ENCODE peak calls at places on chromosomes 7 and 10, in four cellular contexts. One of them, this sample, is unnamed.

GRCh38 chr10:69750011-69750373 is 51.7 kb upstream of the COL13A1 start:
- DNase-seq in HepG2: no peak
- DNase-seq in IMR-90: no peak
- DNase-seq in BJ: no peak
- DNase-seq in this sample: no peak

GRCh38 chr7:70215491-70215890 is 617.2 kb downstream of the AUTS2 start:
- DNase-seq in HepG2: no peak
- DNase-seq in IMR-90: no peak
- DNase-seq in BJ: no peak
- DNase-seq in this sample: no peak

GRCh38 chr7:128405345-128406146 is 4.2 kb downstream of the IMPDH1 start:
- DNase-seq in HepG2: no peak
- DNase-seq in IMR-90: peak; percentile 8
- DNase-seq in BJ: no peak
- DNase-seq in this sample: peak; percentile 75

GRCh38 chr7:47893238-47893637 is 55.0 kb downstream of the PKD1L1 start:
- DNase-seq in HepG2: peak; percentile 13
- DNase-seq in IMR-90: no peak
- DNase-seq in BJ: no peak
- DNase-seq in this sample: peak; percentile 42

GRCh38 chr7:11533229-11533820 is 298.7 kb downstream of the THSD7A start:
- DNase-seq in HepG2: no peak
- DNase-seq in IMR-90: no peak
- DNase-seq in BJ: no peak
- DNase-seq in this sample: no peak

GRCh38 chr10:54133201-54133600 is 667.8 kb downstream of the PCDH15 start:
- DNase-seq in HepG2: no peak
- DNase-seq in IMR-90: no peak
- DNase-seq in BJ: no peak
- DNase-seq in this sample: no peak

GRCh38 chr7:157522954-157523353 is 186.2 kb downstream of the DNAJB6 start:
- DNase-seq in HepG2: no peak
- DNase-seq in IMR-90: no peak
- DNase-seq in BJ: no peak
- DNase-seq in this sample: no peak

GRCh38 chr7:107579881-107580715 is at the start of gene BCAP29:
- DNase-seq in HepG2: peak; percentile 67
- DNase-seq in IMR-90: peak; percentile 25
- DNase-seq in BJ: no peak
- DNase-seq in this sample: peak; percentile 80

GRCh38 chr7:88167223-88167622 is 52.6 kb downstream of the SRI start:
- DNase-seq in HepG2: no peak
- DNase-seq in IMR-90: no peak
- DNase-seq in BJ: no peak
- DNase-seq in this sample: no peak

GRCh38 chr7:131945948-131946525 is 389.6 kb upstream of the PODXL start:
- DNase-seq in HepG2: no peak
- DNase-seq in IMR-90: no peak
- DNase-seq in BJ: no peak
- DNase-seq in this sample: peak; percentile 36

GRCh38 chr7:105202561-105203130 is 186.1 kb downstream of the SRPK2 start:
- DNase-seq in HepG2: no peak
- DNase-seq in IMR-90: peak; percentile 33
- DNase-seq in BJ: no peak
- DNase-seq in this sample: no peak

GRCh38 chr10:74165530-74165901 is 14.5 kb downstream of the ADK start:
- DNase-seq in HepG2: no peak
- DNase-seq in IMR-90: peak; percentile 39
- DNase-seq in BJ: no peak
- DNase-seq in this sample: no peak

GRCh38 chr10:76032442-76033039 is 601.1 kb downstream of the LRMDA start:
- DNase-seq in HepG2: no peak
- DNase-seq in IMR-90: no peak
- DNase-seq in BJ: no peak
- DNase-seq in this sample: no peak

GRCh38 chr7:22935269-22935668 is 78.7 kb downstream of the HYCC1 start:
- DNase-seq in HepG2: no peak
- DNase-seq in IMR-90: peak; percentile 21
- DNase-seq in BJ: no peak
- DNase-seq in this sample: no peak

GRCh38 chr7:33854951-33855350 is 50.4 kb upstream of the BMPER start:
- DNase-seq in HepG2: no peak
- DNase-seq in IMR-90: peak; percentile 95
- DNase-seq in BJ: peak; percentile 60
- DNase-seq in this sample: no peak

GRCh38 chr7:64313740-64314491 is at the start of gene ZNF736:
- DNase-seq in HepG2: no peak
- DNase-seq in IMR-90: peak; percentile 94
- DNase-seq in BJ: peak; percentile 76
- DNase-seq in this sample: no peak

GRCh38 chr7:8436965-8437364 is 3.6 kb downstream of the NXPH1 start:
- DNase-seq in HepG2: peak; percentile 23
- DNase-seq in IMR-90: no peak
- DNase-seq in BJ: no peak
- DNase-seq in this sample: peak; percentile 78

GRCh38 chr10:125002423-125003145 is 60.7 kb downstream of the ZRANB1 start:
- DNase-seq in HepG2: no peak
- DNase-seq in IMR-90: no peak
- DNase-seq in BJ: no peak
- DNase-seq in this sample: no peak

GRCh38 chr10:81564143-81564542 is 310.9 kb upstream of the NRG3 start:
- DNase-seq in HepG2: no peak
- DNase-seq in IMR-90: no peak
- DNase-seq in BJ: no peak
- DNase-seq in this sample: no peak

GRCh38 chr10:68137174-68137573 is 27.9 kb downstream of the MYPN start:
- DNase-seq in HepG2: no peak
- DNase-seq in IMR-90: peak; percentile 42
- DNase-seq in BJ: peak; percentile 89
- DNase-seq in this sample: no peak

GRCh38 chr10:77408259-77408658 is 229.3 kb downstream of the KCNMA1 start:
- DNase-seq in HepG2: no peak
- DNase-seq in IMR-90: no peak
- DNase-seq in BJ: no peak
- DNase-seq in this sample: no peak

GRCh38 chr7:17009007-17009719 is 127.4 kb upstream of the AGR3 start:
- DNase-seq in HepG2: peak; percentile 18
- DNase-seq in IMR-90: peak; percentile 45
- DNase-seq in BJ: no peak
- DNase-seq in this sample: no peak

GRCh38 chr10:72688208-72688651 is 3.7 kb upstream of the MCU start:
- DNase-seq in HepG2: peak; percentile 86
- DNase-seq in IMR-90: peak; percentile 95
- DNase-seq in BJ: peak; percentile 54
- DNase-seq in this sample: no peak

GRCh38 chr10:122221958-122222357 is 49.1 kb upstream of the BTBD16 start:
- DNase-seq in HepG2: no peak
- DNase-seq in IMR-90: no peak
- DNase-seq in BJ: no peak
- DNase-seq in this sample: no peak

GRCh38 chr10:61903991-61904350 is 2.5 kb downstream of the ARID5B start:
- DNase-seq in HepG2: no peak
- DNase-seq in IMR-90: peak; percentile 19
- DNase-seq in BJ: no peak
- DNase-seq in this sample: no peak

GRCh38 chr7:87106974-87107612 is 45.2 kb upstream of the DMTF1 start:
- DNase-seq in HepG2: no peak
- DNase-seq in IMR-90: no peak
- DNase-seq in BJ: no peak
- DNase-seq in this sample: no peak

GRCh38 chr7:18873674-18874341 is 243.6 kb downstream of the TWIST1 start:
- DNase-seq in HepG2: no peak
- DNase-seq in IMR-90: peak; percentile 41
- DNase-seq in BJ: peak; percentile 13
- DNase-seq in this sample: peak; percentile 16

GRCh38 chr10:17438583-17438982 is 15.8 kb downstream of the ST8SIA6 start:
- DNase-seq in HepG2: no peak
- DNase-seq in IMR-90: no peak
- DNase-seq in BJ: no peak
- DNase-seq in this sample: no peak

GRCh38 chr10:90598513-90598912 is 259.3 kb downstream of the HTR7 start:
- DNase-seq in HepG2: no peak
- DNase-seq in IMR-90: no peak
- DNase-seq in BJ: no peak
- DNase-seq in this sample: no peak
- TF ChIP-seq CTCF in HepG2: no peak
- TF ChIP-seq CTCF in IMR-90: no peak
- TF ChIP-seq CTCF in BJ: no peak
- TF ChIP-seq CTCF in this sample: no peak

DNA sequence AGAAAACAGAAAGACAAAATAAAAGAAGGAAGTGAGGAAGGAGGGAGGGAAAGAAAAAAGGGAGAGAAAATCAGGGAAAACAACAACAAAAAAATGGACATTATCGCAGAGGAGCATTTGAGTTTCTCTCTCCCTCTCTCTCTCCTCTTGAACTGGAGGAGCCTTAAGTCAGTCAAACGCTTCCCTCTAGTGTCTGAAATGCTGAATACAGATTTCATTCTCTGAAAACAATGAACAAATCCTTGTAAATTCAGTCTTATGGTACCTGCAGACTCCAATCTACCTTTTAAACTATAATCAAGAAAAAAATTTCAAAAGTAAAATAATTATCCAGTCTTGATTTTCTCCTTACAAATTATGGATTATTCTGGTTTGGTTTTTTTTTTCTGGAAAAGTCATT is 89.2 kb upstream of the PFKP start:
- DNase-seq in HepG2: peak; percentile 56
- DNase-seq in IMR-90: peak; percentile 79
- DNase-seq in BJ: no peak
- DNase-seq in this sample: no peak
- TF ChIP-seq CTCF in HepG2: peak; percentile 69
- TF ChIP-seq CTCF in IMR-90: peak; percentile 82
- TF ChIP-seq CTCF in BJ: peak; percentile 67
- TF ChIP-seq CTCF in this sample: peak; percentile 62

GRCh38 chr7:73342645-73343044 is 14.7 kb downstream of the FKBP6 start:
- DNase-seq in HepG2: peak; percentile 73
- DNase-seq in IMR-90: peak; percentile 69
- DNase-seq in BJ: no peak
- DNase-seq in this sample: no peak
- TF ChIP-seq CTCF in HepG2: peak; percentile 90
- TF ChIP-seq CTCF in IMR-90: peak; percentile 72
- TF ChIP-seq CTCF in BJ: peak; percentile 79
- TF ChIP-seq CTCF in this sample: peak; percentile 37

GRCh38 chr10:102113956-102114857 is 6.0 kb downstream of the LDB1 start:
- DNase-seq in HepG2: no peak
- DNase-seq in IMR-90: no peak
- DNase-seq in BJ: no peak
- DNase-seq in this sample: peak; percentile 53

GRCh38 chr10:102113261-102113955 is 6.8 kb downstream of the LDB1 start:
- DNase-seq in HepG2: no peak
- DNase-seq in IMR-90: no peak
- DNase-seq in BJ: no peak
- DNase-seq in this sample: no peak

GRCh38 chr10:102114861-102115618 is 5.1 kb downstream of the LDB1 start:
- DNase-seq in HepG2: peak; percentile 79
- DNase-seq in IMR-90: peak; percentile 65
- DNase-seq in BJ: no peak
- DNase-seq in this sample: peak; percentile 91

GRCh38 chr10:102111276-102111675 is 8.9 kb downstream of the LDB1 start:
- DNase-seq in HepG2: no peak
- DNase-seq in IMR-90: no peak
- DNase-seq in BJ: no peak
- DNase-seq in this sample: no peak

DNA sequence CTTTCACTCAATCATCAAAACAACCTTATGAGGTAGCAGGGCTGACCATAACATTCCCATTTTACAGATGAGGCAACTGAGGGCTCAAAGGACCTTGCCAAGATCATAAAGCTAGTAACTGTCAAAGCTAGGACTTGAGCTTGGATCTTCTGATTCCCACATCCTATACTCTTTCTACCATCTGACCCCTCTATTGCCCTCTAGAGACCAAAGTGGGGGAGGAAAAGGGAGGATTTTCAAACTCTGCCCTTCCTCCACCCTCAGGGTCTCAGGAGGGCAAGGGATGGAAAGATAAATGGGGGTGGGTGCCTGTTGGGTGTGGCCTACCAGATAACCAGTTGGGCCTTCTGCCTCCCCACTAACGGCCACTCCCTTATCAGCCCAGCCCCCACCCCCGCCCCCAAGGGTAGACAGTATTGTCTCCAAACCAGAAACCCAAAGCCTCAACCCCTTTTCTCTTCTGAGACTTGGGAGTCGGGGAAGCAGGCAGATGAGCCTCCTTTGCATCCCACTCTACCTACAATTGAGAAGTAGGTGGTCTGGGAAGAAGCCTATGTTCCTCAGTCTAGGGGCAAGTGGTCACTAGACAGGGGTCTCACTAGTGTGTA is 7.9 kb downstream of the LDB1 start:
- DNase-seq in HepG2: no peak
- DNase-seq in IMR-90: no peak
- DNase-seq in BJ: no peak
- DNase-seq in this sample: no peak
- TF ChIP-seq CTCF in HepG2: peak; percentile 52
- TF ChIP-seq CTCF in IMR-90: no peak
- TF ChIP-seq CTCF in BJ: peak; percentile 23
- TF ChIP-seq CTCF in this sample: no peak